ENCODE peak calls at places on chromosome 13, in five cellular contexts. X is H9, H is trophoblast cell, C is mesenchymal stem cell, U is H1. V is an unnamed sample.

GRCh38 chr13:95920485-95920884 is 132.7 kb downstream of the UGGT2 start:
- DNase-seq in H (no peak), C (no peak), U (no peak), X (no peak), V (no peak)

GRCh38 chr13:33446821-33447481 is 161.4 kb upstream of the STARD13 start:
- DNase-seq in H (peak), X (no peak), U (no peak), C (no peak), V (no peak)

GRCh38 chr13:26017196-26017921 is 34.5 kb downstream of the SHISA2 start:
- DNase-seq in C (no peak), X (no peak), H (no peak), U (no peak), V (no peak)

GRCh38 chr13:83086948-83087347 is 795.3 kb downstream of the SLITRK1 start:
- DNase-seq in X (no peak), C (no peak), H (no peak), U (no peak), V (no peak)

GRCh38 chr13:78160793-78161192 is 242.2 kb upstream of the EDNRB start:
- DNase-seq in H (peak), X (no peak), C (peak), U (no peak), V (no peak)

GRCh38 chr13:22198001-22198400 is 527.1 kb downstream of the FGF9 start:
- DNase-seq in H (peak), U (no peak), X (no peak), C (no peak), V (no peak)

GRCh38 chr13:57725480-57725879 is 93.9 kb downstream of the PCDH17 start:
- DNase-seq in U (no peak), C (no peak), X (no peak), H (no peak), V (no peak)

GRCh38 chr13:50388481-50388880 is 373.2 kb downstream of the KCNRG start:
- DNase-seq in H (no peak), U (no peak), C (no peak), X (no peak), V (no peak)

GRCh38 chr13:100491164-100491847 is 97.3 kb downstream of the GGACT start:
- DNase-seq in H (peak), X (no peak), U (no peak), C (peak), V (no peak)

DNA sequence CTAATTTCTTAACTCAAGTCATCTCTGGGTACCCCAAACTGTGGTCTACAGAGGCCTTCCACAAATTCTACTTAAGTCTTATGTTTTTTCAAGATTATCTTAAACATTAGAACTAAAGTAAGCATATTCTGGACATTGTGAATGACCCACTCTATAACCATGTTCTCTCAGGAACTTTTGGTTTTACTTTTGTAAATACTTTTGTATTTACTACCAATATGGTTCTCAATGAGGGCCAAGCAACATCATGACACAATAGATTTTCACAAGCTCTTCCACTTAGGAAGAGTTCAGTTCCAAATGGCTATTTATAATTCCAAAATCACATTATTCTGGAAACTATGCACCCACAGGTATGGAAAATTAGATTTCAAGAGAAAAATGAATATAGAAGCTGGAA is 10.8 kb downstream of the DIAPH3 start:
- DNase-seq in U (no peak), H (no peak), X (no peak), C (no peak), V (no peak)
- H2BK12ac ChIP-seq in U (no peak), H (no peak), X (no peak), C (no peak), V (no peak)

GRCh38 chr13:113642563-113642962 is 15.4 kb downstream of the ATP4B start:
- DNase-seq in X (no peak), C (no peak), H (no peak), U (no peak), V (no peak)
- H3K27ac ChIP-seq in X (no peak), C (peak), H (no peak), U (no peak), V (no peak)

DNA sequence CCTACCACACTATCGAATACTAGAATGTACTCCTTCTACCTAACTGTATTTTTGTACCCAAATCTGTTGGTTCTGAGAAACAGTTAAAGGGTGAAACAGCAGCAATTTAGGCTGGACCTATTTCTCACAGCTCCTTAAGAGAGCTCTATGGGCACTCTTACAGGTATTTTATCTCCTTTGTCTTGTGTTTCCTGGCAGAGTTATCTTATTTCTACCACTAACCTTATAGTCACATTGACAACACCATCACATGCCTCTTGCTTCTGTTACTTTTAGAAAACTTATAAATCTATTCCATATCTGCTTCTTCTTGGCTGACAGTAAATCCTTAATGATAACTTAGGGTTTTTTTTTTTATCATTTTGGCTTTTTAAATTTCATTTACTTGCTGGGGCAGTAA is 130.7 kb downstream of the MYO16 start:
- DNase-seq in H (no peak), U (no peak), X (no peak), C (no peak), V (no peak)
- H2BK12ac ChIP-seq in H (no peak), U (no peak), X (no peak), C (no peak), V (no peak)

GRCh38 chr13:99367663-99368448 is 60.7 kb upstream of the GPR183 start:
- DNase-seq in U (peak), X (no peak), C (no peak), H (no peak), V (no peak)
- H3K27ac ChIP-seq in U (no peak), X (no peak), C (no peak), H (no peak), V (no peak)

DNA sequence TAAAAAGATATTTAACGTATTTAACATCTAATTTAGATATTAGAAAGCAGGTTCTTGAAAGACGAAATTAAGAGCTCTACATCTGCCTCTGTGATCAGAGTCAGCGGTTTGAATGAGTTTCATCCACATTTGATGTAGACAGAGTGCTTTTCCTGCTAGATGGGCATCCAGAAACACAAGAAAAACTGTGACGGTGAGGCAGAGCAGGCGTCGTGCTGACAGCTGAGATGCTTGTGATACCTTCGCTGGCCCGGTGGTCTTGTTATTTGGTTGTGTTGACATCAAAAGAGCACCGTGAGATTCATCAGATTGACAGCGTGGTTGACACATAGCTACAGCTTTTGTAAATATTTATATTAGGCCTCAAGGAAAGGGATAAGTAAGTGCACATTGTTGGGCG is 399.1 kb downstream of the GPC5 start:
- DNase-seq in C (no peak), U (no peak), H (no peak), X (no peak), V (no peak)
- H2BK12ac ChIP-seq in C (no peak), U (no peak), H (no peak), X (no peak), V (no peak)

GRCh38 chr13:110364081-110364480 is 57.0 kb downstream of the COL4A2 start:
- DNase-seq in C (no peak), U (no peak), X (no peak), H (no peak), V (no peak)
- H3K27ac ChIP-seq in C (peak), U (no peak), X (no peak), H (peak), V (no peak)